ENCODE peak calls at places on chromosomes 16 and 17, in four cellular contexts. O is activated T-helper 1 cell treated with anti-CD3 and anti-CD28 coated beads, Interleukin-2, amount 50 U/mL, for 16 hours; P is activated effector memory CD4-positive, alpha-beta T cell treated with Interleukin-2 at 50 U/mL for 16 hours; L is AG04450. A is an unnamed sample.

GRCh38 chr16:4293822-4294457 is 21.1 kb upstream of the TFAP4 start:
- DNase-seq in O (no peak), P (no peak), L (no peak), A (peak)

GRCh38 chr17:49360796-49361128 is 1.3 kb downstream of the ZNF652 start:
- DNase-seq in O (no peak), P (no peak), L (no peak), A (no peak)

GRCh38 chr16:64864232-64864803 is 257.5 kb downstream of the CDH11 start:
- DNase-seq in O (no peak), P (no peak), L (peak), A (peak)

GRCh38 chr17:7720125-7720524 is 2.6 kb downstream of the DNAH2 start:
- DNase-seq in O (no peak), P (no peak), L (no peak), A (no peak)

GRCh38 chr17:82289822-82290541 is 16.5 kb upstream of the CSNK1D start:
- DNase-seq in O (no peak), P (no peak), L (no peak), A (no peak)

GRCh38 chr17:49993423-49994037 is 1.5 kb downstream of the DLX3 start:
- DNase-seq in O (no peak), P (no peak), L (no peak), A (no peak)

GRCh38 chr16:66270333-66270927 is 96.1 kb upstream of the CDH5 start:
- DNase-seq in O (peak), P (peak), L (no peak), A (no peak)

GRCh38 chr16:68416057-68417046 is 32.0 kb downstream of the SMPD3 start:
- DNase-seq in O (no peak), P (no peak), L (no peak), A (no peak)